ENCODE peak calls at places on chromosomes 12 and 14, in six cellular contexts. One of them, this sample, is unnamed. For H3K27me3, the result is how much of the 10 kb centered on the place peaks cover.

GRCh38 chr12:75690556-75690955 is 179.1 kb upstream of the KRR1 start:
- DNase-seq in effector memory CD4-positive, alpha-beta T cell: no peak
- DNase-seq in thoracic aorta: no peak
- DNase-seq in SK-N-SH: no peak
- DNase-seq in naive thymus-derived CD4-positive, alpha-beta T cell: no peak
- DNase-seq in uterus: no peak
- DNase-seq in this sample: no peak

GRCh38 chr12:1773937-1774655 is 46.3 kb upstream of the LRTM2 start:
- DNase-seq in naive thymus-derived CD4-positive, alpha-beta T cell: no peak
- DNase-seq in uterus: no peak
- DNase-seq in effector memory CD4-positive, alpha-beta T cell: no peak
- DNase-seq in thoracic aorta: no peak
- DNase-seq in SK-N-SH: no peak
- DNase-seq in this sample: no peak

GRCh38 chr12:12786716-12787601 is 1.5 kb downstream of the APOLD1 start:
- DNase-seq in effector memory CD4-positive, alpha-beta T cell: peak
- DNase-seq in naive thymus-derived CD4-positive, alpha-beta T cell: peak
- DNase-seq in thoracic aorta: no peak
- DNase-seq in uterus: peak
- DNase-seq in SK-N-SH: peak
- DNase-seq in this sample: peak

GRCh38 chr12:47812797-47813490 is 6.8 kb downstream of the HDAC7 start:
- DNase-seq in effector memory CD4-positive, alpha-beta T cell: peak
- DNase-seq in thoracic aorta: peak
- DNase-seq in SK-N-SH: no peak
- DNase-seq in naive thymus-derived CD4-positive, alpha-beta T cell: peak
- DNase-seq in uterus: peak
- DNase-seq in this sample: peak

GRCh38 chr12:105445261-105446015 is 114.9 kb downstream of the C12orf75 start:
- DNase-seq in effector memory CD4-positive, alpha-beta T cell: no peak
- DNase-seq in naive thymus-derived CD4-positive, alpha-beta T cell: no peak
- DNase-seq in uterus: no peak
- DNase-seq in thoracic aorta: no peak
- DNase-seq in SK-N-SH: no peak
- DNase-seq in this sample: no peak

GRCh38 chr12:132953771-132954170 is 2.3 kb downstream of the ZNF605 start:
- DNase-seq in thoracic aorta: no peak
- DNase-seq in uterus: no peak
- DNase-seq in SK-N-SH: no peak
- DNase-seq in naive thymus-derived CD4-positive, alpha-beta T cell: no peak
- DNase-seq in effector memory CD4-positive, alpha-beta T cell: no peak
- DNase-seq in this sample: no peak

GRCh38 chr12:80966001-80966400 is 28.3 kb upstream of the LIN7A start:
- DNase-seq in SK-N-SH: no peak
- DNase-seq in naive thymus-derived CD4-positive, alpha-beta T cell: no peak
- DNase-seq in thoracic aorta: no peak
- DNase-seq in uterus: no peak
- DNase-seq in effector memory CD4-positive, alpha-beta T cell: no peak
- DNase-seq in this sample: no peak

GRCh38 chr12:70351076-70351475 is 15.0 kb upstream of the KCNMB4 start:
- DNase-seq in SK-N-SH: no peak
- DNase-seq in uterus: no peak
- DNase-seq in naive thymus-derived CD4-positive, alpha-beta T cell: no peak
- DNase-seq in effector memory CD4-positive, alpha-beta T cell: no peak
- DNase-seq in thoracic aorta: no peak
- DNase-seq in this sample: no peak

GRCh38 chr12:117025481-117026151 is 73.6 kb downstream of the TESC start:
- DNase-seq in SK-N-SH: peak
- DNase-seq in naive thymus-derived CD4-positive, alpha-beta T cell: peak
- DNase-seq in thoracic aorta: no peak
- DNase-seq in uterus: peak
- DNase-seq in effector memory CD4-positive, alpha-beta T cell: peak
- DNase-seq in this sample: peak

GRCh38 chr12:2743478-2743877 is 51.3 kb upstream of the FKBP4 start:
- DNase-seq in SK-N-SH: no peak
- DNase-seq in uterus: no peak
- DNase-seq in naive thymus-derived CD4-positive, alpha-beta T cell: no peak
- DNase-seq in effector memory CD4-positive, alpha-beta T cell: no peak
- DNase-seq in thoracic aorta: no peak
- DNase-seq in this sample: no peak

GRCh38 chr12:52156310-52156709 is 35.5 kb downstream of the KRT80 start:
- DNase-seq in uterus: no peak
- DNase-seq in SK-N-SH: no peak
- DNase-seq in thoracic aorta: no peak
- DNase-seq in naive thymus-derived CD4-positive, alpha-beta T cell: no peak
- DNase-seq in effector memory CD4-positive, alpha-beta T cell: no peak
- DNase-seq in this sample: no peak

GRCh38 chr12:15863984-15864383 is 18.2 kb upstream of the STRAP start:
- DNase-seq in thoracic aorta: no peak
- DNase-seq in uterus: no peak
- DNase-seq in effector memory CD4-positive, alpha-beta T cell: no peak
- DNase-seq in naive thymus-derived CD4-positive, alpha-beta T cell: no peak
- DNase-seq in SK-N-SH: no peak
- DNase-seq in this sample: no peak

GRCh38 chr14:73245401-73246325 is 8.4 kb downstream of the PAPLN start:
- DNase-seq in effector memory CD4-positive, alpha-beta T cell: no peak
- DNase-seq in naive thymus-derived CD4-positive, alpha-beta T cell: peak
- DNase-seq in thoracic aorta: no peak
- DNase-seq in SK-N-SH: peak
- DNase-seq in uterus: no peak
- DNase-seq in this sample: peak

GRCh38 chr12:119118625-119119024 is 60.1 kb upstream of the HSPB8 start:
- DNase-seq in naive thymus-derived CD4-positive, alpha-beta T cell: no peak
- DNase-seq in uterus: no peak
- DNase-seq in SK-N-SH: no peak
- DNase-seq in effector memory CD4-positive, alpha-beta T cell: no peak
- DNase-seq in thoracic aorta: no peak
- DNase-seq in this sample: no peak

DNA sequence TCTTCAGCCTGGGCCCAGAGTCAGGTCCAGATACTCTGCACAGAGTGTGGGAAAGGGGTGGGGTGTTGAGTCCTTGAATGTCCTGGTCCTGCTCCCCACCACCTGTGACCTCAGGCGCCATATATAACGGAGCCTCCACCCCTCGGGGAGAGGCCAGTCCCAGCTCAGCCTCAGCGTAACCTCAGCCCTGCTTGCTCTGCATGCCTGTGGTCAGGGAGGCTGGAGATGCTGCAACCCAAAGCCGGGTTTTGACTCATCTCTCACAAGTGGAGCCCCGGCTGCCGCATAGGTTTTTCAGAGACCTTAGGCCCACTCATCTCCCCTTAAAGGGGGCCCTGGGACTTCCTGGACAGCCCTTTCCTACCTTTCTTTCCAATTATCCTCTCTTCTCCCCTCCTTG is 1.3 kb downstream of the ITGB7 start:
- DNase-seq in naive thymus-derived CD4-positive, alpha-beta T cell: no peak
- DNase-seq in SK-N-SH: no peak
- DNase-seq in uterus: no peak
- DNase-seq in effector memory CD4-positive, alpha-beta T cell: peak
- DNase-seq in thoracic aorta: no peak
- DNase-seq in this sample: no peak
- H3K4me3 ChIP-seq in naive thymus-derived CD4-positive, alpha-beta T cell: peak
- H3K4me3 ChIP-seq in SK-N-SH: no peak
- H3K4me3 ChIP-seq in uterus: no peak
- H3K4me3 ChIP-seq in effector memory CD4-positive, alpha-beta T cell: peak
- H3K4me3 ChIP-seq in thoracic aorta: no peak
- H3K4me3 ChIP-seq in this sample: no peak

DNA sequence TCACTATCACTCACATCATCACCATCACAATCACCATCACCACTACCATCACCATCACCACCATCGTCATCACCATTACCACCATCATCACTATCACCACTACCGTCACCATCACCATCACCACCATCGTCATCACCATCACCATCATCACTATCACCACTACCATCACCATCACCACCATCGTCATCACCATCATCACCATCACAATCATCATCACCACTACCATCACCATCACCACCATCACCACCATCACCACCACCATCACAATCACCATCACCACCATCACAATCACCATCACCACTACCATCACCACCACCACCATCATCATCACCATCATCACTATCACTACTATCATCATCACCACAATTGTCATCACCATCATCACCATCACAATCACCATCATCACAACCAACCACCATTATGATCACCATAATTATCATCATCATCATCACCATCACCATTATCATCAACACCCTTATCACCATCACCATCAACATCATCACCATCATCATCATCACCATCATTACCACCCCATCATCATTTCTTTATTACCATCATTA is 90.8 kb downstream of the DICER1 start:
- DNase-seq in thoracic aorta: no peak
- DNase-seq in uterus: no peak
- DNase-seq in effector memory CD4-positive, alpha-beta T cell: no peak
- DNase-seq in SK-N-SH: no peak
- DNase-seq in naive thymus-derived CD4-positive, alpha-beta T cell: no peak
- DNase-seq in this sample: no peak
- H3K27ac ChIP-seq in thoracic aorta: no peak
- H3K27ac ChIP-seq in uterus: no peak
- H3K27ac ChIP-seq in effector memory CD4-positive, alpha-beta T cell: no peak
- H3K27ac ChIP-seq in SK-N-SH: no peak
- H3K27ac ChIP-seq in naive thymus-derived CD4-positive, alpha-beta T cell: no peak
- H3K27ac ChIP-seq in this sample: no peak

GRCh38 chr12:113445544-113446176 is 23.5 kb downstream of the SDSL start:
- DNase-seq in naive thymus-derived CD4-positive, alpha-beta T cell: no peak
- DNase-seq in effector memory CD4-positive, alpha-beta T cell: no peak
- DNase-seq in thoracic aorta: no peak
- DNase-seq in SK-N-SH: no peak
- DNase-seq in uterus: no peak
- DNase-seq in this sample: no peak
- H3K27me3 ChIP-seq in naive thymus-derived CD4-positive, alpha-beta T cell: under half
- H3K27me3 ChIP-seq in effector memory CD4-positive, alpha-beta T cell: under half
- H3K27me3 ChIP-seq in thoracic aorta: under half
- H3K27me3 ChIP-seq in SK-N-SH: under half
- H3K27me3 ChIP-seq in uterus: under half
- H3K27me3 ChIP-seq in this sample: under half

GRCh38 chr14:105419305-105420091 is at the start of gene MTA1:
- DNase-seq in thoracic aorta: no peak
- DNase-seq in uterus: no peak
- DNase-seq in naive thymus-derived CD4-positive, alpha-beta T cell: peak
- DNase-seq in effector memory CD4-positive, alpha-beta T cell: peak
- DNase-seq in SK-N-SH: peak
- DNase-seq in this sample: peak

GRCh38 chr14:105421723-105422615 is 2.3 kb downstream of the MTA1 start:
- DNase-seq in effector memory CD4-positive, alpha-beta T cell: no peak
- DNase-seq in SK-N-SH: peak
- DNase-seq in uterus: no peak
- DNase-seq in naive thymus-derived CD4-positive, alpha-beta T cell: no peak
- DNase-seq in thoracic aorta: no peak
- DNase-seq in this sample: no peak

GRCh38 chr14:105420976-105421674 is 1.5 kb downstream of the MTA1 start:
- DNase-seq in thoracic aorta: no peak
- DNase-seq in SK-N-SH: peak
- DNase-seq in effector memory CD4-positive, alpha-beta T cell: no peak
- DNase-seq in naive thymus-derived CD4-positive, alpha-beta T cell: no peak
- DNase-seq in uterus: no peak
- DNase-seq in this sample: peak

GRCh38 chr14:105419055-105419304 is 647 bp upstream of the MTA1 start:
- DNase-seq in SK-N-SH: no peak
- DNase-seq in effector memory CD4-positive, alpha-beta T cell: no peak
- DNase-seq in uterus: no peak
- DNase-seq in thoracic aorta: no peak
- DNase-seq in naive thymus-derived CD4-positive, alpha-beta T cell: no peak
- DNase-seq in this sample: no peak

DNA sequence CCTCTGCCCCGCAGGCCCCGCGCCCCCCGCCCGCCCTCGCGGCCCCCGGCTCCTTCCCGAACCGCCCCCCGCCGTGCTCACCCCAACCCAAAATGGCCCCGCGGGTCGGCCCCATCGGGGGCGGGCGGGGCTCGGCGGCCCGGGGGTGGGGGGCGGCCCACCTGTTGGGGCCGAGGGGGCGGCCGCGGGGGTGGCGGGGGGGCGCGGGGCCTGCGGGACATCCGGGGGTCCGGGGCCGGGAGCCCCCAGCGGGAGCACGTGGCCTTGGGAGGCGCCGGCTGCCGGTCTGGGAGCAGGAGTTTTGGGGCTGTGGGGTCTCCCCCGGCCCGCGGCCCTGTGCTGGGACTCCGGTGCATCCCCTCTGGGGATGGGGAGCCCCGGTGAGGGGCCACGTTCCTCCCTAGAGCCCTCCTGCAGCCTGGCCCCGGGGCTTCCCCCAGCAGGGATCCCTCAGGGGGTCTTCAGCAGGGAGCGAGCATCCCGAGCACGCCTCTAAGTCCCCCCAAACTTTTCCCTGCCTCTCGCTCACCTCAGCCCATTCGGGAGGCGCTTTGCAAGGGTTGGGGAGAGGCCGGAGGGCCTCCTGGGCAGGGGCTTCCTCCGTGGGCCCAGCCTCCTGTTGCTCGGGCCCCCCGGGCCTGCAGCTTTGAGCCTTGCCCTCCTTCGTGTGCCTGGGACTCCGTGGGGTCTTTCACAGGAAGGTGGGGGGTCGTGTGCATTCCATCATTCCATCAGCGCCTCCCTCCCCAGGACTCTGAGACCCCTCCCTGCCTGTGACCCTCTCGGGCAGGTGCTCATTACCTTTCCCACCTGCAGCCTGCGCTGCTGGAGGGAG is 731 bp downstream of the MTA1 start:
- DNase-seq in SK-N-SH: peak
- DNase-seq in thoracic aorta: no peak
- DNase-seq in uterus: no peak
- DNase-seq in effector memory CD4-positive, alpha-beta T cell: no peak
- DNase-seq in naive thymus-derived CD4-positive, alpha-beta T cell: no peak
- DNase-seq in this sample: peak
- H3K4me3 ChIP-seq in SK-N-SH: peak
- H3K4me3 ChIP-seq in thoracic aorta: peak
- H3K4me3 ChIP-seq in uterus: peak
- H3K4me3 ChIP-seq in effector memory CD4-positive, alpha-beta T cell: peak
- H3K4me3 ChIP-seq in naive thymus-derived CD4-positive, alpha-beta T cell: peak
- H3K4me3 ChIP-seq in this sample: peak